ENCODE peak calls at places on chromosomes 1 and 21, in six cellular contexts. R, Y, O, D, J and U are unnamed samples.

GRCh38 chr1:80427886-80428285 is 1372.8 kb upstream of the ADGRL2 start:
- DNase-seq in R (no peak), Y (no peak), O (no peak), D (no peak), J (no peak), U (peak)

GRCh38 chr1:37602750-37603694 is 7.3 kb upstream of the GNL2 start:
- DNase-seq in R (peak), Y (no peak), O (no peak), D (peak), J (peak), U (peak)

GRCh38 chr1:8473121-8473891 is 155.4 kb downstream of the SLC45A1 start:
- DNase-seq in R (no peak), Y (no peak), O (no peak), D (no peak), J (no peak), U (no peak)

GRCh38 chr1:111878649-111879048 is 110.8 kb downstream of the KCND3 start:
- DNase-seq in R (no peak), Y (no peak), O (no peak), D (no peak), J (no peak), U (no peak)

GRCh38 chr1:152543808-152544207 is 22.8 kb downstream of the LCE3E start:
- DNase-seq in R (peak), Y (no peak), O (no peak), D (peak), J (no peak), U (peak)

GRCh38 chr1:24857528-24858133 is 72.4 kb downstream of the RUNX3 start:
- DNase-seq in R (no peak), Y (no peak), O (no peak), D (no peak), J (no peak), U (no peak)

GRCh38 chr1:226406401-226406881 is 1.5 kb downstream of the PARP1 start:
- DNase-seq in R (peak), Y (no peak), O (no peak), D (no peak), J (peak), U (peak)

GRCh38 chr1:5448486-5448885 is 543.7 kb downstream of the NPHP4 start:
- DNase-seq in R (no peak), Y (no peak), O (no peak), D (no peak), J (no peak), U (no peak)

GRCh38 chr1:65207317-65207716 is 59.3 kb downstream of the AK4 start:
- DNase-seq in R (peak), Y (no peak), O (no peak), D (no peak), J (no peak), U (peak)

GRCh38 chr1:200473698-200474371 is 64.0 kb upstream of the ZNF281 start:
- DNase-seq in R (no peak), Y (no peak), O (no peak), D (no peak), J (peak), U (no peak)

GRCh38 chr1:53153752-53154151 is 11.3 kb upstream of the SLC1A7 start:
- DNase-seq in R (no peak), Y (no peak), O (no peak), D (no peak), J (no peak), U (no peak)

GRCh38 chr1:35753626-35754260 is 16.0 kb downstream of the CLSPN start:
- DNase-seq in R (no peak), Y (no peak), O (no peak), D (no peak), J (no peak), U (no peak)

GRCh38 chr1:37561794-37562132 is 5.0 kb downstream of the DNALI1 start:
- DNase-seq in R (peak), Y (peak), O (no peak), D (peak), J (peak), U (peak)

GRCh38 chr1:64019818-64020217 is 183.6 kb upstream of the UBE2U start:
- DNase-seq in R (peak), Y (no peak), O (no peak), D (no peak), J (peak), U (peak)

GRCh38 chr1:185670187-185670627 is 64.0 kb upstream of the HMCN1 start:
- DNase-seq in R (no peak), Y (no peak), O (no peak), D (peak), J (peak), U (peak)

GRCh38 chr1:183473286-183473536 is 912 bp downstream of the SMG7 start:
- DNase-seq in R (no peak), Y (no peak), O (no peak), D (no peak), J (no peak), U (no peak)

GRCh38 chr1:204684206-204684536 is 1.4 kb downstream of the LRRN2 start:
- DNase-seq in R (no peak), Y (no peak), O (no peak), D (no peak), J (no peak), U (no peak)

GRCh38 chr1:236534164-236534651 is 10.4 kb downstream of the LGALS8 start:
- DNase-seq in R (no peak), Y (no peak), O (no peak), D (no peak), J (peak), U (no peak)

GRCh38 chr1:31575373-31576140 is 758 bp upstream of the TINAGL1 start:
- DNase-seq in R (no peak), Y (no peak), O (no peak), D (peak), J (peak), U (no peak)

GRCh38 chr1:65372557-65372956 is 47.9 kb upstream of the LEPR start:
- DNase-seq in R (no peak), Y (no peak), O (no peak), D (no peak), J (no peak), U (peak)

GRCh38 chr1:179785025-179785424 is 41.9 kb downstream of the FAM163A start:
- DNase-seq in R (no peak), Y (no peak), O (no peak), D (no peak), J (no peak), U (peak)

GRCh38 chr1:43206721-43207228 is 34.6 kb downstream of the CFAP57 start:
- DNase-seq in R (peak), Y (no peak), O (peak), D (peak), J (peak), U (no peak)

GRCh38 chr21:38989745-38990423 is 184.2 kb downstream of the ETS2 start:
- DNase-seq in R (no peak), Y (peak), O (no peak), D (peak), J (no peak), U (no peak)

GRCh38 chr1:46278807-46279206 is 24.6 kb downstream of the LRRC41 start:
- DNase-seq in R (no peak), Y (peak), O (no peak), D (no peak), J (no peak), U (no peak)

GRCh38 chr1:14915356-14916054 is 238.0 kb upstream of the TMEM51 start:
- DNase-seq in R (peak), Y (peak), O (peak), D (peak), J (peak), U (peak)

GRCh38 chr1:14937288-14937949 is 216.1 kb upstream of the TMEM51 start:
- DNase-seq in R (no peak), Y (no peak), O (no peak), D (no peak), J (no peak), U (no peak)

GRCh38 chr1:221517961-221518360 is 223.9 kb downstream of the DUSP10 start:
- DNase-seq in R (no peak), Y (no peak), O (no peak), D (no peak), J (no peak), U (peak)